ENCODE peak calls at places on chromosomes 5 and 9, in six cellular contexts. M is cardiac fibroblast, J is ELR, Z is fibroblast of the conjunctiva, X is RCC 7860, S is iPS DF 19.7. Q is an unnamed sample.

GRCh38 chr9:116269250-116269649 is 115.7 kb downstream of the PAPPA start:
- DNase-seq in M (no peak), J (peak), Z (no peak), X (peak), S (no peak), Q (no peak)

GRCh38 chr9:106928350-106928749 is 65.4 kb downstream of the ZNF462 start:
- DNase-seq in M (no peak), J (no peak), Z (no peak), X (no peak), S (no peak), Q (no peak)

GRCh38 chr9:115234094-115234493 is 116.1 kb upstream of the TNC start:
- DNase-seq in M (peak), J (peak), Z (peak), X (peak), S (no peak), Q (no peak)

GRCh38 chr9:113548221-113549041 is 84.9 kb downstream of the RGS3 start:
- DNase-seq in M (peak), J (no peak), Z (no peak), X (peak), S (no peak), Q (peak)

GRCh38 chr5:6399978-6400910 is 21.9 kb upstream of the MED10 start:
- DNase-seq in M (peak), J (peak), Z (no peak), X (peak), S (no peak), Q (no peak)

GRCh38 chr9:95206143-95206542 is 111.4 kb downstream of the FANCC start:
- DNase-seq in M (no peak), J (peak), Z (peak), X (no peak), S (no peak), Q (no peak)

GRCh38 chr9:21542780-21543179 is 60.7 kb upstream of the IFNE start:
- DNase-seq in M (peak), J (no peak), Z (no peak), X (peak), S (no peak), Q (no peak)

GRCh38 chr5:548256-548655 is 24.0 kb upstream of the SLC9A3 start:
- DNase-seq in M (no peak), J (peak), Z (no peak), X (no peak), S (no peak), Q (no peak)

GRCh38 chr5:32329395-32329834 is 16.7 kb upstream of the MTMR12 start:
- DNase-seq in M (peak), J (peak), Z (peak), X (peak), S (peak), Q (no peak)

GRCh38 chr5:8473827-8474568 is 605.0 kb downstream of the MTRR start:
- DNase-seq in M (no peak), J (no peak), Z (no peak), X (no peak), S (peak), Q (no peak)

GRCh38 chr5:60541980-60542379 is 158.0 kb downstream of the DEPDC1B start:
- DNase-seq in M (peak), J (peak), Z (peak), X (no peak), S (no peak), Q (no peak)

GRCh38 chr9:131180454-131180853 is 55.1 kb downstream of the NUP214 start:
- DNase-seq in M (peak), J (peak), Z (peak), X (no peak), S (no peak), Q (no peak)

GRCh38 chr5:6236858-6237481 is 141.4 kb downstream of the MED10 start:
- DNase-seq in M (no peak), J (no peak), Z (no peak), X (no peak), S (no peak), Q (no peak)

GRCh38 chr9:15531380-15531779 is 20.6 kb upstream of the PSIP1 start:
- DNase-seq in M (no peak), J (no peak), Z (no peak), X (no peak), S (no peak), Q (no peak)

GRCh38 chr9:120098584-120098983 is 481.4 kb downstream of the CDK5RAP2 start:
- DNase-seq in M (no peak), J (no peak), Z (no peak), X (no peak), S (no peak), Q (no peak)

GRCh38 chr5:139670369-139671095 is 22.4 kb downstream of the CXXC5 start:
- DNase-seq in M (no peak), J (no peak), Z (no peak), X (no peak), S (no peak), Q (no peak)

GRCh38 chr5:147303251-147303650 is 68.4 kb downstream of the STK32A start:
- DNase-seq in M (no peak), J (peak), Z (no peak), X (no peak), S (no peak), Q (no peak)

GRCh38 chr5:62296998-62297397 is 9.0 kb upstream of the KIF2A start:
- DNase-seq in M (no peak), J (no peak), Z (no peak), X (no peak), S (no peak), Q (no peak)

GRCh38 chr9:135255033-135255842 is 167.8 kb downstream of the OLFM1 start:
- DNase-seq in M (no peak), J (no peak), Z (no peak), X (no peak), S (no peak), Q (no peak)

GRCh38 chr9:89919171-89919681 is 314.4 kb downstream of the GADD45G start:
- DNase-seq in M (peak), J (no peak), Z (no peak), X (no peak), S (peak), Q (no peak)

GRCh38 chr5:17099946-17100345 is 117.5 kb upstream of the BASP1 start:
- DNase-seq in M (no peak), J (no peak), Z (no peak), X (no peak), S (no peak), Q (no peak)

GRCh38 chr5:115432691-115433090 is 111.9 kb downstream of the FEM1C start:
- DNase-seq in M (no peak), J (no peak), Z (no peak), X (no peak), S (no peak), Q (no peak)

GRCh38 chr9:129886226-129887174 is 51.2 kb downstream of the USP20 start:
- DNase-seq in M (peak), J (no peak), Z (no peak), X (no peak), S (no peak), Q (no peak)

Q was measured in uterus.